ENCODE peak calls at places on chromosomes 12 and 14, in six cellular contexts. U, G, A, X, H and K are unnamed samples.

GRCh38 chr12:89117448-89118034 is 234.8 kb downstream of the DUSP6 start:
- DNase-seq in X (no peak), H (peak), U (no peak), A (no peak), G (no peak), K (no peak)

GRCh38 chr12:38886064-38886463 is 19.3 kb downstream of the CPNE8 start:
- DNase-seq in G (no peak), U (no peak), H (peak), X (no peak), A (no peak), K (no peak)

GRCh38 chr14:55062517-55063351 is 11.3 kb downstream of the MAPK1IP1L start:
- DNase-seq in H (no peak), G (no peak), X (no peak), A (peak), U (no peak), K (no peak)

GRCh38 chr12:49624919-49625577 is 1.7 kb downstream of the PRPF40B start:
- DNase-seq in U (no peak), A (no peak), H (peak), G (no peak), X (no peak), K (no peak)

GRCh38 chr14:100148837-100149731 is 10.4 kb downstream of the DEGS2 start:
- DNase-seq in G (no peak), H (no peak), X (no peak), U (no peak), A (no peak), K (no peak)

GRCh38 chr12:57896139-57896436 is 45.3 kb upstream of the ATP23 start:
- DNase-seq in H (no peak), G (peak), X (no peak), A (peak), U (no peak), K (no peak)

GRCh38 chr12:12779529-12779928 is 5.9 kb upstream of the APOLD1 start:
- DNase-seq in G (no peak), X (peak), H (no peak), U (peak), A (no peak), K (no peak)

GRCh38 chr12:62900686-62901272 is 34.2 kb downstream of the PPM1H start:
- DNase-seq in U (peak), A (no peak), H (no peak), X (no peak), G (no peak), K (no peak)

GRCh38 chr12:88417531-88417930 is 162.7 kb downstream of the KITLG start:
- DNase-seq in U (no peak), A (no peak), H (no peak), G (no peak), X (no peak), K (no peak)

GRCh38 chr12:93591137-93591868 is 18.8 kb downstream of the SOCS2 start:
- DNase-seq in A (peak), X (peak), H (peak), G (peak), U (peak), K (peak)

GRCh38 chr14:51028851-51029754 is 65.8 kb downstream of the TRIM9 start:
- DNase-seq in A (no peak), H (no peak), X (no peak), G (no peak), U (no peak), K (no peak)

GRCh38 chr12:53532524-53533445 is 25.5 kb upstream of the NPFF start:
- DNase-seq in X (no peak), H (no peak), U (no peak), A (no peak), G (no peak), K (no peak)

GRCh38 chr14:98721061-98721460 is 550.9 kb downstream of the BCL11B start:
- DNase-seq in X (no peak), U (no peak), A (no peak), G (no peak), H (no peak), K (no peak)

GRCh38 chr12:131917711-131918306 is 11.3 kb upstream of the PUS1 start:
- DNase-seq in H (no peak), G (no peak), U (no peak), A (no peak), X (no peak), K (no peak)

GRCh38 chr14:36844443-36844842 is 182.8 kb downstream of the PAX9 start:
- DNase-seq in X (no peak), H (no peak), A (no peak), G (peak), U (no peak), K (no peak)

GRCh38 chr14:37546621-37547447 is 48.2 kb downstream of the FOXA1 start:
- DNase-seq in X (no peak), U (no peak), A (no peak), G (no peak), H (no peak), K (no peak)

GRCh38 chr12:6735448-6736191 is 11.8 kb downstream of the COPS7A start:
- DNase-seq in H (peak), U (no peak), A (peak), G (peak), X (no peak), K (peak)

GRCh38 chr14:61839452-61839851 is 77.2 kb downstream of the SNAPC1 start:
- DNase-seq in A (no peak), U (no peak), G (no peak), H (no peak), X (peak), K (no peak)

GRCh38 chr12:4220489-4220888 is 53.1 kb upstream of the CCND2 start:
- DNase-seq in A (no peak), H (no peak), G (no peak), X (no peak), U (no peak), K (no peak)

GRCh38 chr12:123063535-123063934 is 83.1 kb downstream of the ARL6IP4 start:
- DNase-seq in X (no peak), A (no peak), H (no peak), G (peak), U (no peak), K (no peak)

GRCh38 chr12:41034686-41035085 is 153.4 kb upstream of the PDZRN4 start:
- DNase-seq in X (no peak), G (no peak), H (no peak), A (peak), U (no peak), K (no peak)

GRCh38 chr14:39731912-39732311 is 299.7 kb upstream of the FBXO33 start:
- DNase-seq in H (no peak), U (no peak), X (no peak), G (peak), A (no peak), K (no peak)

GRCh38 chr12:20189767-20190166 is 178.6 kb upstream of the PDE3A start:
- DNase-seq in X (no peak), A (no peak), G (no peak), U (no peak), H (no peak), K (no peak)

GRCh38 chr12:20188930-20189653 is 179.2 kb upstream of the PDE3A start:
- DNase-seq in X (no peak), G (no peak), A (no peak), U (no peak), H (no peak), K (no peak)

GRCh38 chr12:20199780-20200179 is 168.6 kb upstream of the PDE3A start:
- DNase-seq in A (no peak), X (no peak), G (no peak), U (no peak), H (no peak), K (no peak)

GRCh38 chr12:20196767-20197166 is 171.6 kb upstream of the PDE3A start:
- DNase-seq in X (no peak), U (no peak), A (no peak), G (no peak), H (no peak), K (no peak)

GRCh38 chr12:20194171-20194570 is 174.2 kb upstream of the PDE3A start:
- DNase-seq in U (no peak), H (no peak), A (peak), G (peak), X (peak), K (no peak)
- TF ChIP-seq CTCF in U (peak), H (no peak), A (no peak), G (peak), X (peak), K (no peak)

GRCh38 chr12:109759076-109759420 is 45.4 kb downstream of the FAM222A start:
- DNase-seq in A (no peak), H (no peak), G (no peak), X (no peak), U (no peak), K (peak)

GRCh38 chr12:109758406-109759075 is 44.9 kb downstream of the FAM222A start:
- DNase-seq in X (no peak), A (no peak), U (no peak), H (no peak), G (no peak), K (peak)

GRCh38 chr12:109760930-109761630 is 47.5 kb downstream of the FAM222A start:
- DNase-seq in A (no peak), G (no peak), H (peak), X (no peak), U (no peak), K (no peak)

GRCh38 chr12:109760031-109760929 is 46.7 kb downstream of the FAM222A start:
- DNase-seq in H (peak), G (no peak), X (no peak), U (no peak), A (no peak), K (no peak)

GRCh38 chr12:109759595-109759994 is 46.0 kb downstream of the FAM222A start:
- DNase-seq in X (no peak), U (no peak), A (no peak), H (no peak), G (no peak), K (peak)
- TF ChIP-seq CTCF in X (no peak), U (no peak), A (no peak), H (no peak), G (no peak), K (no peak)

GRCh38 chr14:103770902-103771301 is 55.3 kb downstream of the ZFYVE21 start:
- DNase-seq in G (peak), H (no peak), X (no peak), U (no peak), A (no peak), K (no peak)

GRCh38 chr14:103770500-103770899 is 54.9 kb downstream of the ZFYVE21 start:
- DNase-seq in G (no peak), X (no peak), U (no peak), H (no peak), A (no peak), K (no peak)

GRCh38 chr14:103772078-103772712 is 56.6 kb downstream of the ZFYVE21 start:
- DNase-seq in H (no peak), U (no peak), G (no peak), X (no peak), A (no peak), K (no peak)

GRCh38 chr14:103775506-103775905 is 59.9 kb downstream of the ZFYVE21 start:
- DNase-seq in X (no peak), U (no peak), H (no peak), A (no peak), G (no peak), K (no peak)
- TF ChIP-seq CTCF in X (no peak), U (no peak), H (no peak), A (no peak), G (no peak), K (no peak)

DNA sequence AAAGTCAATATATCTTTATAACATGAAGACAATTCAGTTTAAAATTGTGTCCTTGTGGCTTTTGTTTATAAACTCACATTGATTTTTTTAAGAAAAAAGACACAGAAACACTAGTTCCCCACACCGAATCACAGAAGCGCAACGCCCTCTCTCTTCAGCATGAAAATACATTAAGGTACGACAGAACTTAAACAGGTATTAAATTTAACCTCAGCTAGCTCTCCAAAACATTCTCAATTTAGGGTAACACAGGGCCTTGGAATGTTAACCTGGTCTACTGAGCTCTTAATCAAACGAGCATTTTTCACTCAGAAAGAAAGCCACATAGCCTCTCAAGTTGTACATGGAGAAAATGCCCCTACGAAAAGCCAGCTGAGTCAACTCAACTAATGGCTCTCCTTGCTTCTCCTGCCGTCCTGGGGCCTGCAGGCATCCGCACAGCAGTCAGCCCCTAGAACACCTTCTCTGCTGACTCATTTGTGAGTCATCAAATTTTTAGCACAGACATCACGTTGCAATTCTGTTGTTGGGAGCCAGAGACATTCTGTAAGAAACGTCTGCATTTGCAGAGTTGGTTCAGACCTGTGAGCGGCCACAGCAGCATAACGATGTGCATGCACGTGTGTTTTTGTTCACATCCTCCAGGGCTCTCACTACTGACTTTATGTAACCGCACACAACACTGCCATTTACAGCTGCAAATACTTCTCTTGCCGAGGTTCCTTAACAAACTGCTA is 141.6 kb downstream of the ITPR2 start:
- DNase-seq in H (no peak), G (peak), U (peak), A (peak), X (peak), K (no peak)
- TF ChIP-seq CTCF in H (no peak), G (no peak), U (no peak), A (no peak), X (no peak), K (no peak)

DNA sequence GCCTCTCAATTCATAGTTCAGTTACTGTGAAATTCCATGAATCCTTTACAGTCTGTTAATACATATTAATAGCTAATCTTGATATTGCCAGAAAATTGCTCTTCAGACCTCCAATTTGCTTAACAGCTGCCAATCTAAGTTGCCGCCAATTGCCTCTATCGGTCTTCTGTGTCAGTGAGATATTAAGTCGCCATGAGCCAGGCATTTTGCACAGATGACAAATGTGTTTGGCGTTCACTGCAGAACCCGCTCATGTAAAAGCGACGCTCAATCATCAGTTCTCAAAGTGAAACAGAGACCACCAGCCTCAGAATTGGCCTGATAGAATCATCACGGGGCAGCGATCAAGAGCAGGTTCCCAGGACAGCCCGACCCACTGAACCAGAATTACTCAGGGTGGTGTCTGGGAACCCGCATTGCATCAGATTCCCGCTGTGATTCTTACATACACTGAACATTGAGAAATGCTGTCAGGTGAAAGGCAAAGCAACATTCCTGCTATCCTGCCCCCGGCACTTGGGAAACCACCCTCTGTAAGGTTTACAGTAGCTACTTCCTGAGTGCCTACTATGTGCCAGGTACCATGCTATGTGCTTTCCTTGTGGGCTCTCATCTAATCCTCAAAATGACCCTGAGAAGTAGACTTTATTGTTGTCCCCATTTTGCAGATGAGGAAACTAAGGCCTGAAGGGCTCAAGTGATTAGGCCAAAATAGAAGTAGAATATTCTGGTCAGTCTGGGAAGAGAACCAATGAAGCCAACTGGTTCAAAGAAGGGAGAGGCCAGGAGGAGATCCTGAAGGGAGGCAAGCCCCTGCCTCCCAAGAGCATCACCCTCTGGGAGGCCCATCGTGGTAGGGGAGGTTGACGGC is 216.4 kb downstream of the SLC41A2 start:
- DNase-seq in U (no peak), G (peak), A (no peak), X (no peak), H (no peak), K (no peak)
- TF ChIP-seq CTCF in U (no peak), G (no peak), A (no peak), X (no peak), H (no peak), K (no peak)

GRCh38 chr12:9925746-9926393 is 6.3 kb downstream of the CLEC2A start:
- DNase-seq in G (peak), H (no peak), A (no peak), X (no peak), U (no peak), K (no peak)
- TF ChIP-seq CTCF in G (peak), H (peak), A (peak), X (peak), U (peak), K (peak)

DNA sequence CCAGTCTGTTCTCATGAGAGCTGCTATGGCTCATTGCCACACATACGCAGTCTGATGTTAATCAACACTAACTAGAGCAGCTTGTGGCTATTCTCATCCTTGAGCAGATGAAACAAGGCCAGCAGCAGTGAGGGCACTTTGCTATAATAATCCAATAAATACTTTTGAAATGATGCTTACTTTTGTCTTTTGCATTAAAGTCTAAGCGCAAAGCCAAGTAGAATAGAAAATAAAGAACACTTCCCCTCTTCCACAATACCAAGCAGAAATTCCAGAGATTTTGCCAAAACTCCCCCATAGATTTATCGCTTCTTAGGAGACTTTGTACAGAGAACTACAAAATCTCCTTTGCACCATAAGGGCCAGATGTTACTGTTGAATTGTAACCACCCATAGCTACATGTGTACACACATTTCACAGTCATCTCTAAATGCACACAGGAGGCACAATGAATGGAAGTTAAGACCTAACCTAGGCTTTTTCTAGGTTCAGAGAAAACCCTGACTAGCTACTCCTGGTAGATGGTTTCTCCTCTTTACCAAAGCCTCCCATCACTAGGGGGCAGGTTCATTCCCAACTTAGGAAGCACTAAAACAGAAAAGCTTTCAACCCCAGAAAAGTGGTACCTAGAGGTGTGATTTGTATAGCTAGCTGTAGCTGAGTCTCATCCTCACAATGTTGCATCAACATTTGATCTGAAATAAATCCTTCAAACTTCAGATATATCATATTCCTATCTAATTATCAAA is 119.3 kb downstream of the HMGA2 start:
- DNase-seq in H (no peak), U (no peak), G (peak), X (peak), A (no peak), K (no peak)
- TF ChIP-seq CTCF in H (no peak), U (peak), G (peak), X (peak), A (no peak), K (no peak)

DNA sequence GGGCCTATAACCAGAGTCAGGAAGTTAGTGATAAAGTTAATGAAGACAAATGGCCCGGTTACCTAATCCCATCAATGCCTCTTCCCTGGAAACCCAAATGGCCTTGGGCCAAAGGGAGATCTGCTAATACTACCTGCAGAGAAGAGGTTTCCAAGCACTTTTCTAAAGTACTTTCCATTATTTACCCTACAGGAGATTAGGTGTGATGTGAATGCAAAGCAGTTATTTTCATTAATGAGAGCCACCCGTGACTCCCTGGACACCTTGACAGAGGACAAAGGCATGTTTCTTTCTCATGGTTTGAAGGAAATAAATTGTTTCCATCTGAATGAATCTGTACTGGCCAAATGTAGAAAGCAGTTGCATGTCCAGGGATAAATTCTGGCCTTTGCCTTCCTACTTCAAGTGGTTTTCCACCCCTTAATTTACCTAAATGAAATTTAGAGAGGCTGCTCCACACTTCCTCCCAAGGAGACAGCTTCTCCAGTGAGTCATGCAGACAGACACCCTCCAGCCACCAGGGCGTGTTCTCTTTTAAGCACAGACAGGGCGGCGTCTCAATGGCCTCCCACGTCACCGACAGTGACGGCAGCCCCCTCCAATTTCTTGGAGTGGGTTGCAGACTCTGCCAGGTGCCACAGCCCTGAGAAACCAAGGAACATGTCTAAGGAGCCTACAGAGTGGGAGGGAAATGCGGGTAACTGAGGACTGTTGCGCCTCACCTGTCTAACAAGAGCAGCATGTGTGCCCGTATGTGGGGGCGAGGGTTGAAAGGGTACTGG is 43.9 kb upstream of the GNPNAT1 start:
- DNase-seq in G (peak), A (no peak), U (no peak), H (peak), X (no peak), K (no peak)
- TF ChIP-seq CTCF in G (no peak), A (no peak), U (no peak), H (no peak), X (no peak), K (no peak)

GRCh38 chr12:59084758-59085383 is 164.6 kb upstream of the LRIG3 start:
- DNase-seq in X (peak), A (peak), G (peak), H (peak), U (peak), K (peak)
- TF ChIP-seq CTCF in X (peak), A (no peak), G (no peak), H (no peak), U (peak), K (no peak)